ENCODE peak calls at places on chromosomes 4 and X, in ten cellular contexts. E, Z, S, U, B, W, I, O, L and V are unnamed samples.

GRCh38 chrX:65536291-65536690 is 1.7 kb upstream of the LAS1L start:
- DNase-seq in L (no peak), O (no peak), Z (no peak), S (no peak), U (no peak), W (no peak), B (no peak), E (peak), I (no peak), V (no peak)

GRCh38 chr4:1294891-1295290 is 5.2 kb downstream of the MAEA start:
- DNase-seq in O (no peak), I (no peak), Z (no peak), S (peak), U (no peak), B (no peak), E (no peak), W (no peak), L (no peak), V (no peak)

GRCh38 chrX:68677998-68678397 is 30.5 kb downstream of the STARD8 start:
- DNase-seq in B (no peak), E (no peak), I (no peak), O (no peak), Z (no peak), U (no peak), S (no peak), L (no peak), W (no peak), V (peak)

GRCh38 chrX:106802063-106802387 is 448 bp upstream of the TBC1D8B start:
- DNase-seq in E (no peak), L (no peak), Z (no peak), I (no peak), O (no peak), W (no peak), B (no peak), U (no peak), S (no peak), V (no peak)

GRCh38 chrX:73215263-73215662 is 612 bp upstream of the NAP1L2 start:
- DNase-seq in U (peak), E (no peak), S (no peak), L (peak), I (no peak), W (no peak), B (peak), Z (no peak), O (no peak), V (no peak)

GRCh38 chr4:85748654-85749053 is 273.7 kb downstream of the ARHGAP24 start:
- DNase-seq in W (no peak), O (no peak), Z (no peak), I (no peak), L (no peak), B (no peak), S (no peak), E (no peak), U (no peak), V (no peak)

GRCh38 chr4:10656988-10657387 is 27.6 kb downstream of the CLNK start:
- DNase-seq in E (peak), O (no peak), S (no peak), L (no peak), W (no peak), I (no peak), U (no peak), B (no peak), Z (no peak), V (no peak)

GRCh38 chrX:8323356-8323755 is 141.3 kb upstream of the VCX3B start:
- DNase-seq in O (no peak), U (no peak), L (no peak), B (no peak), E (no peak), S (no peak), Z (no peak), W (no peak), I (no peak), V (no peak)

GRCh38 chr4:69490271-69490670 is 5.4 kb downstream of the UGT2B4 start:
- DNase-seq in Z (no peak), E (no peak), S (no peak), L (no peak), B (no peak), U (no peak), O (no peak), W (no peak), I (no peak), V (no peak)